ENCODE peak calls at places on chromosome 6, in seven cellular contexts. H, M, W, Z, T, F and Y are unnamed samples.
A peak's percentile ranks its signal among the peaks of the same experiment; 100 is the strongest.

GRCh38 chr6:65259080-65259479 is 447.9 kb downstream of the EYS start:
- DNase-seq in H (no peak), M (no peak), W (no peak), Z (peak; percentile 11), T (no peak), F (no peak), Y (no peak)

GRCh38 chr6:96899019-96899418 is 1.3 kb upstream of the NDUFAF4 start:
- DNase-seq in H (no peak), M (peak; percentile 44), W (peak; percentile 19), Z (peak; percentile 57), T (peak; percentile 23), F (no peak), Y (no peak)

GRCh38 chr6:3565291-3565690 is 108.4 kb upstream of the SLC22A23 start:
- DNase-seq in H (no peak), M (no peak), W (no peak), Z (no peak), T (no peak), F (no peak), Y (no peak)

GRCh38 chr6:108260126-108260808 is 573 bp downstream of the SNX3 start:
- DNase-seq in H (no peak), M (peak; percentile 16), W (peak; percentile 36), Z (peak; percentile 67), T (peak; percentile 46), F (peak; percentile 35), Y (peak; percentile 82)

GRCh38 chr6:158376650-158377081 is 64.4 kb downstream of the TULP4 start:
- DNase-seq in H (no peak), M (no peak), W (no peak), Z (no peak), T (no peak), F (no peak), Y (no peak)

GRCh38 chr6:129598244-129599187 is 111.5 kb downstream of the ARHGAP18 start:
- DNase-seq in H (no peak), M (peak; percentile 54), W (peak; percentile 39), Z (peak; percentile 87), T (no peak), F (no peak), Y (no peak)

GRCh38 chr6:84417261-84417660 is 189.8 kb upstream of the CEP162 start:
- DNase-seq in H (no peak), M (peak; percentile 8), W (no peak), Z (no peak), T (no peak), F (no peak), Y (no peak)

GRCh38 chr6:148465011-148465335 is 122.3 kb downstream of the SASH1 start:
- DNase-seq in H (no peak), M (no peak), W (no peak), Z (no peak), T (no peak), F (no peak), Y (no peak)

GRCh38 chr6:143746202-143747119 is 68.7 kb downstream of the PHACTR2 start:
- DNase-seq in H (no peak), M (no peak), W (no peak), Z (no peak), T (no peak), F (no peak), Y (no peak)

GRCh38 chr6:126376682-126377081 is 36.8 kb downstream of the CENPW start:
- DNase-seq in H (no peak), M (no peak), W (no peak), Z (no peak), T (no peak), F (no peak), Y (no peak)

GRCh38 chr6:50087231-50087954 is 37.7 kb upstream of the DEFB112 start:
- DNase-seq in H (no peak), M (peak; percentile 44), W (no peak), Z (no peak), T (no peak), F (no peak), Y (no peak)

GRCh38 chr6:149566372-149567193 is at the start of gene GINM1:
- DNase-seq in H (peak; percentile 63), M (peak; percentile 17), W (peak; percentile 48), Z (peak; percentile 42), T (peak; percentile 66), F (peak; percentile 52), Y (peak; percentile 52)

GRCh38 chr6:162443101-162443500 is 284.5 kb downstream of the PRKN start:
- DNase-seq in H (peak; percentile 53), M (no peak), W (no peak), Z (no peak), T (no peak), F (no peak), Y (no peak)

GRCh38 chr6:16335176-16335575 is 96.8 kb downstream of the GMPR start:
- DNase-seq in H (no peak), M (no peak), W (no peak), Z (no peak), T (no peak), F (no peak), Y (no peak)

GRCh38 chr6:40888456-40888990 is 150.5 kb downstream of the UNC5CL start:
- DNase-seq in H (no peak), M (no peak), W (no peak), Z (no peak), T (no peak), F (no peak), Y (no peak)

GRCh38 chr6:52577022-52577777 is at the start of gene TRAM2:
- DNase-seq in H (peak; percentile 71), M (peak; percentile 56), W (peak; percentile 74), Z (peak; percentile 92), T (peak; percentile 89), F (peak; percentile 74), Y (peak; percentile 85)

GRCh38 chr6:3284436-3284876 is 25.7 kb downstream of the PSMG4 start:
- DNase-seq in H (peak; percentile 48), M (no peak), W (peak; percentile 54), Z (no peak), T (no peak), F (no peak), Y (peak; percentile 51)

DNA sequence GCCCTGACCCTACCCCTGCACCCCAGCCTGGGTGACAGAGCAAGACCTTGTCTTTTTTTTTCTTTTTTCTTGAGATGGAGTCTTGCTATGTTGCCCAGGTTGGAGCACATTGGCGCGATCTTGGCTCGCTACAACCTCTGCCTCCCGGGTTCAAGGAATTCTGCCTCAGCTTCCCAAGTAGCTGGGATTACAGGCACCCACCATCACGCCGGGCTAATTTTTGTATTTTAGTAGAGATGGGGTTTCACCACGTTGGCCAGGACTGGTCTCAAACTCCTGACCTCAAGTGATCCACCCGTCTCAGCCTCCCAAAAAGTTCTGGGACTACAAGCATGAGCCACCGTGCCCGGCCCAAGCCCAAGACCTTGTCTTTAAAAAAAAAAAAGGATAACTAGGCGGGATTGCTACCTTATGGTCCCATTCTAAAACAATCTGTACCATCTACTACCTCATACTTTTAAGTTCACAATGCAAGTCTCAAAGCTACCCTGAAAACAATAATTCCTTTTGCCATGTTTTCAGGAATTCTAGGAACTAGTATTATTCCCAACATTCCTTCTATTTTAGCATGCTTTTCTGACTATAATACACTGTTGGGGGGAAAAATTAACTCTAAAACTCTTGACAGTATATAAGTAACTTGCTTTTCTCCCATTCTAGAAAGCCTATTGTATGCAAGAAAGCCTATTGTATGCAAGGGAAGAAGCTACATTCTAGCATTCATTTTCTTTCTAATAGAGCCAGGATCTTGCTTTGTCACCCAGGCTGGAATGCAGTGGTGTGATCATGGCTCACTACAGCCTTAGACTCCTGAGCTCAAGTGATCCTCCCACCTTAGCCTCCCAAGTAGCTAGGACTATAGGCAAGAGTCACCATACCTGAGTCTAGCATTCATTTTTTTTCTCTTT is 6.6 kb downstream of the TUBB start:
- DNase-seq in H (no peak), M (no peak), W (no peak), Z (no peak), T (no peak), F (no peak), Y (no peak)
- H3K27ac ChIP-seq in H (peak overlapping the region; percentile 25), M (peak overlapping the region; percentile 18), W (no peak overlapping the region), Z (peak overlapping the region; percentile 69), T (peak overlapping the region; percentile 43), F (no peak overlapping the region), Y (no peak overlapping the region)

GRCh38 chr6:30518505-30518850 is 29.2 kb downstream of the HLA-E start:
- DNase-seq in H (no peak), M (no peak), W (no peak), Z (no peak), T (no peak), F (peak; percentile 60), Y (no peak)

GRCh38 chr6:30515106-30515505 is 25.8 kb downstream of the HLA-E start:
- DNase-seq in H (no peak), M (no peak), W (no peak), Z (no peak), T (no peak), F (no peak), Y (no peak)

GRCh38 chr6:30515967-30516753 is 26.9 kb downstream of the HLA-E start:
- DNase-seq in H (peak; percentile 87), M (peak; percentile 89), W (peak; percentile 87), Z (peak; percentile 99), T (peak; percentile 93), F (peak; percentile 95), Y (peak; percentile 40)

DNA sequence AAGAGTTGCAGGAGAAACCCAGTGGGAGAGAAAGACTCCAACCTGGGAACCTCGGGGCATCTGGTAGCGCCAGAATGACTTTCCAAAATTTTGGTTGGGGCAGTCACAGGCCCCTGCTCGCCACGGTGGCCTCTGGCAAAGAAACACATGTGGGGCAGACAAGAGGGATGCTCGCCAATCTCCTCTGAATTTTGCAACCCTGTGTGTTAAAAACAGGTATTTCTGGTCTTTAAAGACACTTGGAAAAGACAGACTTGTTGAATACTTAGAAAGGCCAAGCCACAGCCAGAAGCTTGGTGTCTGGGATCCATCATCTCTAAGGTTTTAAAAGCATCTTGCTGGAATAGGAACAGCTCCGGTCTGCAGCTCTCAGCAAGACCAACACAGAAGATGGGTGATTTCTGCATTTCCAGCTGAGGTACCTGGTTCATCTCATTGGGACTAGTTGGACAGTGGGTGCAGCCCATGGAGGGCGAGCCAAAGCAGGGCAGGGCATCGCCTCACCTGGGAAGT is 31.2 kb downstream of the HLA-E start:
- DNase-seq in H (no peak), M (no peak), W (peak; percentile 21), Z (no peak), T (no peak), F (no peak), Y (no peak)
- H3K27ac ChIP-seq in H (peak overlapping the region; percentile 73), M (no peak overlapping the region), W (peak overlapping the region; percentile 54), Z (no peak overlapping the region), T (peak overlapping the region; percentile 76), F (no peak overlapping the region), Y (no peak overlapping the region)

DNA sequence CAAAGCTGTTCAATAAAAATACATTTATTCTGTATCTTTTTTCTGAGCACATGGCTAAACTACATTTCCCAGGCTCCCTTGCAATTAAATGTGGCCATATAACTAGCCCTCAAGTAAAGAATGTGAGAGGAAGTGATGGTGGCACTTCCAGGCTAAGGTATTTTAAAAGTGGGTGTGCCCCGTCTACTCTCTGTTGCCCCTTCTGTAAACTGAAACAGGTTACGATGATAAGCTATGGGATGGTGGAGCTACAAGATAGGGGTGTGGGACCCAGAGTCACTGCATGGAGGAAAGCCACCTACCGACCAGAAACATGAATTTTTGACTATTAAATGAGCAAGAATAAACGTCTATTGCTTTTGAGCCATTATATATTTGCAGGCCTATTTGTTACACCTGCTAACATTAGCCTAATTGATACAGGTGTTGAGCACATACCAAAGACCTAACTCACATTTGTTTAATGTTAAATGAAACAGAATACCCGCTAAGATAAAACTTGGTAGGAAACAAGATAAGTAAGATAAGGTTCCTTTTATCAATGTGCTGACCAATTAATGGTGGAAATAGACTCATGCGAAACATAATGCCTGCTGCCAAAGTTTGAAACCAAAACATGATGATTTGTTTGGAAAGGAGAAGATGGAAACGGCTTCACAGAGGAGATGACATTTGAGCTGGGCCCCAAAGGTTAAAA is 3.0 kb downstream of the FYN start:
- DNase-seq in H (no peak), M (no peak), W (no peak), Z (no peak), T (no peak), F (no peak), Y (no peak)
- H3K27ac ChIP-seq in H (no peak overlapping the region), M (no peak overlapping the region), W (no peak overlapping the region), Z (no peak overlapping the region), T (no peak overlapping the region), F (peak overlapping the region; percentile 10), Y (no peak overlapping the region)

GRCh38 chr6:408148-408547 is 16.6 kb downstream of the IRF4 start:
- DNase-seq in H (no peak), M (no peak), W (no peak), Z (no peak), T (no peak), F (no peak), Y (no peak)
- H3K27ac ChIP-seq in H (no peak overlapping the region), M (no peak overlapping the region), W (no peak overlapping the region), Z (no peak overlapping the region), T (no peak overlapping the region), F (no peak overlapping the region), Y (no peak overlapping the region)